ENCODE peak calls at places on chromosome 20, in nine cellular contexts. R is AG04450, Q is GM12865, C is fibroblast of the aortic adventitia, Y is stomach, J is fibroblast of pulmonary artery, F is epithelial cell of esophagus, M is SK-N-SH, N is astrocyte of the cerebellum. S is an unnamed sample.
A peak's percentile ranks its signal among the peaks of the same experiment; 100 is the strongest.

GRCh38 chr20:7841967-7842301 is 98.3 kb downstream of the HAO1 start:
- DNase-seq in R (peak; percentile 51), Q (no peak), C (peak; percentile 97), Y (no peak), J (peak; percentile 97), F (peak; percentile 97), M (no peak), N (peak; percentile 78), S (no peak)

GRCh38 chr20:49668181-49668877 is 45.3 kb downstream of the B4GALT5 start:
- DNase-seq in R (no peak), Q (peak; percentile 96), C (no peak), Y (peak; percentile 61), J (no peak), F (no peak), M (no peak), N (no peak), S (no peak)

GRCh38 chr20:18276821-18277220 is 11.5 kb upstream of the ZNF133 start:
- DNase-seq in R (peak; percentile 27), Q (peak; percentile 75), C (peak; percentile 76), Y (peak; percentile 79), J (peak; percentile 76), F (peak; percentile 80), M (peak; percentile 60), N (peak; percentile 49), S (peak; percentile 46)

GRCh38 chr20:51394706-51395105 is 147.8 kb downstream of the NFATC2 start:
- DNase-seq in R (no peak), Q (no peak), C (no peak), Y (no peak), J (no peak), F (no peak), M (no peak), N (no peak), S (no peak)

GRCh38 chr20:21522479-21523397 is 8.9 kb upstream of the NKX2-2 start:
- DNase-seq in R (no peak), Q (no peak), C (no peak), Y (no peak), J (no peak), F (no peak), M (peak; percentile 27), N (no peak), S (no peak)

GRCh38 chr20:1810926-1811620 is 84.1 kb upstream of the SIRPA start:
- DNase-seq in R (no peak), Q (no peak), C (peak; percentile 42), Y (no peak), J (peak; percentile 66), F (no peak), M (no peak), N (no peak), S (no peak)

GRCh38 chr20:51036827-51037229 is 13.9 kb upstream of the KCNG1 start:
- DNase-seq in R (no peak), Q (no peak), C (no peak), Y (no peak), J (no peak), F (peak; percentile 36), M (no peak), N (no peak), S (no peak)

GRCh38 chr20:3044336-3044965 is 1.0 kb downstream of the GNRH2 start:
- DNase-seq in R (no peak), Q (no peak), C (no peak), Y (no peak), J (no peak), F (no peak), M (no peak), N (no peak), S (no peak)

GRCh38 chr20:444862-445426 is 17.4 kb downstream of the TBC1D20 start:
- DNase-seq in R (no peak), Q (no peak), C (peak; percentile 34), Y (no peak), J (peak; percentile 35), F (peak; percentile 47), M (no peak), N (peak; percentile 29), S (no peak)

GRCh38 chr20:13006825-13007224 is 1.9 kb upstream of the SPTLC3 start:
- DNase-seq in R (peak; percentile 72), Q (no peak), C (peak; percentile 81), Y (no peak), J (peak; percentile 60), F (peak; percentile 83), M (no peak), N (no peak), S (no peak)

DNA sequence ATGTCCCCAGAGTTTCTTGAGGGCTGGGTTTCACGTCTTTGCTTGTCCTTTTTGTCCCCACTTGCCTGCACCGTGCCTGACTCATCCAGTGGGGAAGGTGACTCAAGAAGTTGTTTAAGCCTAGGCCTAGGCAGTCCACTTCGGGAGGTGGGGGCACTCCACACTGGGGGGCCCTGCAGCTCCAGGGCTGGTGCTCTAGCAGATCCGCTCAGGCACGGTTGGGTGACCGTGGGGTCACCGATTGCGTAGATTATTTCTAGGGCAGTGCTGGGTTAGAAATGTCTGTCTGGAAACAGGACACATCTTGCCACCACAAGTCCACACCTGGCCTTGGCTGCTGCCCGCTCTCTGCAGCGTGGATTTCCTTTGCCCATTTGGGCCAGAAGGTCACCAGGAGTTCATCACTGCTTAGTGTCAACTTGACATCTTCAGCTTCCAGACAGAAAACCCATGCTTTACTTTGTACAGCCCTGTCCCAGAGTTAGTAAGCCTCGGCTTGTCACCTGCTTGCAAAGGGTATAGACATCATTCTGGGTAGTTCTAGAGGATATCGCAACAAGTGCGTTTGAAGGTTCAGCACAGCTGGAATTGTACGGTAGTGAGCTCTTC is 13.6 kb upstream of the C20orf144 start:
- DNase-seq in R (no peak), Q (no peak), C (no peak), Y (no peak), J (no peak), F (peak; percentile 74), M (peak; percentile 51), N (no peak), S (no peak)
- H3K4me3 ChIP-seq in R (no peak overlapping the region), Q (no peak overlapping the region), C (no peak overlapping the region), Y (peak overlapping the region; percentile 4), J (no peak overlapping the region), F (no peak overlapping the region), M (no peak overlapping the region), N (no peak overlapping the region), S (no peak overlapping the region)

GRCh38 chr20:47676912-47677311 is 108.4 kb downstream of the SULF2 start:
- DNase-seq in R (no peak), Q (no peak), C (no peak), Y (no peak), J (no peak), F (no peak), M (no peak), N (no peak), S (no peak)

GRCh38 chr20:47676219-47676721 is 109.0 kb downstream of the SULF2 start:
- DNase-seq in R (no peak), Q (no peak), C (no peak), Y (no peak), J (no peak), F (no peak), M (no peak), N (no peak), S (no peak)

GRCh38 chr20:47678130-47678453 is 107.2 kb downstream of the SULF2 start:
- DNase-seq in R (no peak), Q (no peak), C (no peak), Y (no peak), J (no peak), F (no peak), M (no peak), N (no peak), S (no peak)

GRCh38 chr20:47678536-47678935 is 106.7 kb downstream of the SULF2 start:
- DNase-seq in R (no peak), Q (no peak), C (no peak), Y (no peak), J (no peak), F (no peak), M (no peak), N (no peak), S (no peak)

DNA sequence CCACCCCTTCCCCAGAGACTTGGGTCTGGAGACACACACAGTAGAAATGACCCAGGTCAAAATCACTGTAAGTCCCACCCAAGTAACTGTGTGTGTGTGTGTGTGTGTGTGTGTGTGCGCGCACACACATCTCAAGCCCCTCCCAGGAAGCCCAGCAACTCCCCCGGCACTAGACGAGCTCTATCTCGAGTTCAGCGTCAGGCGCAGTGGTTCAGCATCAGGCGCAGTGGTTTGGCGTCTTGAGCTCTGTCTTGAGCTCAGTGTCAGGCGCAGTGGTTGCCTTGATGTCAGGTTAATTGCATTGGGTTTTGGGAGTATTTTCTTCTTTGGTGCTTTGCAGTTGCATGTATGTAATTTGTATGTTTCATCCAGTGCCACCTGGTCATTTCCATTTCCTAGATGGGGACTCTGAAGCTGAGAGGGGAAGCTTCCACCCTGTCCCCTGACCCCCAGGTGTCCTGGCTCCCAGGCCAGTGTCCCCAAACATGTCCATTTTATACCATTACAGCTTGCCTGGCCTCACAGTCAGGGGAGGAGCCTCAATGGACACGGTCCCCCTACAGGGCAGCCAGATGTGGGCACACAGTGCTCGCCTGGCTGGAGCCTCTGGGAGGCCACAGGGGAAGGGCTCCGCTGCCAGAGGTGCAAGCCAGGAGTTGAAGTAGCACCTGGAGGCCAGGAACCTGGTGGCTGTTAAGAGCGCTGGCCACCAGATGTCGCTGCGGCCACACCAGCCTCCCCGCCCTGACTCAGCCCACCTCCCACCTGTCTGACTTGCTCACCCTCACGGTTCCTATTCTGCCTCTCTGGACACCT is 107.8 kb downstream of the SULF2 start:
- DNase-seq in R (no peak), Q (peak; percentile 76), C (no peak), Y (peak; percentile 64), J (peak; percentile 37), F (peak; percentile 62), M (peak; percentile 83), N (no peak), S (peak; percentile 54)
- TF ChIP-seq CTCF in R (peak; percentile 74), Q (peak; percentile 94), C (peak; percentile 75), Y (no peak), J (peak; percentile 72), F (peak; percentile 56), M (peak; percentile 57), N (peak; percentile 84), S (peak; percentile 68)

DNA sequence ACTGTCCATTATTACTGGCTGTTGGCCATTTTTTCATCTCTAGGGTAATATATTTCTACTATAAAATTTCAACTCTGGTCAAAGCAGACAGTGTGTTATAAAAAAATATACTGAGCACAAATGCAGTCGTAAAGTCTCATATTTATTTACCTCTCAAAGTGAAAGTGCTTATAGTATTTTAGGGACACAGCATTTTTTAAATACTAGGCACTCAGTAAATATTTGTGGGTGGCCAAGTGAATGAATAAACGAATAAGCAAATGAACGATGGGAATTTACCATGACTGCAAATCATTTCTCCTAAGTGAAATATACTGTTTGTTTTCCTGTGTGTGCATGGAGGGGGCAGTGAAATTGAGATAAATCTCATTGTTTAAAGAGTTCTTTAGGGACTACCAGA is 659.6 kb downstream of the KIF16B start:
- DNase-seq in R (no peak), Q (no peak), C (no peak), Y (no peak), J (no peak), F (no peak), M (no peak), N (no peak), S (no peak)
- H3K4me3 ChIP-seq in R (no peak overlapping the region), Q (no peak overlapping the region), C (no peak overlapping the region), Y (no peak overlapping the region), J (no peak overlapping the region), F (no peak overlapping the region), M (no peak overlapping the region), N (no peak overlapping the region), S (no peak overlapping the region)

DNA sequence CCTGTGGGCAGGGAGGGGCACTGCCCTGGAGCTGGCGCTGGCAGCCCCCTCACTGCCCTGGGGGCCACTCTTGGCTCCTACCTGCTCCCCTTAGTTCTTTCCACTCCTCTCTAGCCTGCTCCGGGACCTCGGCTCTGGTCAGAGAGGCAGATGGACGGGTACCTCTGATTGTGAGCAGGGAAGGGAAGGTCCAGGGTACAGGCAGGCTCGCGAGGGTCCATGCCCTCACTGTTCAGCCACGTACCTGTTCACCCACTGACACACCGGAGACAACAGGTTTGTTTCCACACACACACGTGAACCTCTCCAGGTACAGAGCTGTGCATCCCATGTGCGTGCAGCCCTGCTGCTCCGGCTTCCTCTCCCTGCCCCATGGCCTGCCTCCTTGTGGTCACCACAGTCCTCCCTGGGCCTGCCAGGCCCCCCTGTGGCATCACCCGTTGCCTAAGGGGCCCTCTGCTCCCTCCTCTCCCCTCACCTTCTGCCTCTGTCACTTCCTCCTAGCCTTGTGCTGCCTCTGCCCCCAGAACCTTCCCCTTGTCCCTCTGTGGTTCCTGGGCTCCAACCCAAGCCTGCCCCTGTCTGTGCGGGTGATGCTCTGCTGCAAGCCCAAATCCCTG is 2.3 kb downstream of the EMILIN3 start:
- DNase-seq in R (no peak), Q (no peak), C (no peak), Y (no peak), J (no peak), F (no peak), M (no peak), N (no peak), S (no peak)
- TF ChIP-seq CTCF in R (no peak), Q (no peak), C (no peak), Y (no peak), J (no peak), F (peak; percentile 1), M (no peak), N (no peak), S (no peak)

S was measured in tibial artery.